ENCODE peak calls at places on chromosome 4, in four cellular contexts. Z is naive thymus-derived CD8-positive, alpha-beta T cell; I is activated CD4-positive, alpha-beta T cell treated with anti-CD3 and anti-CD28 coated beads, Interleukin-2, amount 50 U/mL, for 1 hour; F is NCI-H345. C is an unnamed sample.

GRCh38 chr4:13162886-13163285 is 321.3 kb downstream of the RAB28 start:
- DNase-seq in Z (no peak), I (no peak), F (peak), C (no peak)

GRCh38 chr4:154565704-154566103 is 2.9 kb downstream of the FGB start:
- DNase-seq in Z (no peak), I (no peak), F (no peak), C (no peak)

GRCh38 chr4:2671267-2671895 is 84.8 kb downstream of the TNIP2 start:
- DNase-seq in Z (no peak), I (no peak), F (no peak), C (no peak)

GRCh38 chr4:158769175-158769831 is 477 bp downstream of the FNIP2 start:
- DNase-seq in Z (peak), I (peak), F (no peak), C (peak)

GRCh38 chr4:53622739-53623151 is 31.5 kb upstream of the LNX1 start:
- DNase-seq in Z (no peak), I (no peak), F (no peak), C (no peak)

GRCh38 chr4:5772528-5773270 is 61.7 kb downstream of the EVC start:
- DNase-seq in Z (no peak), I (no peak), F (peak), C (no peak)

GRCh38 chr4:83252782-83253405 is 31.7 kb downstream of the COQ2 start:
- DNase-seq in Z (peak), I (peak), F (peak), C (peak)

GRCh38 chr4:57078685-57079521 is 31.3 kb downstream of the IGFBP7 start:
- DNase-seq in Z (no peak), I (no peak), F (peak), C (no peak)

GRCh38 chr4:16225996-16226815 is at the start of gene TAPT1:
- DNase-seq in Z (peak), I (peak), F (peak), C (peak)

GRCh38 chr4:53049528-53049927 is 187.4 kb downstream of the RASL11B start:
- DNase-seq in Z (no peak), I (no peak), F (no peak), C (no peak)

GRCh38 chr4:168796362-168797106 is 213.5 kb downstream of the CBR4 start:
- DNase-seq in Z (no peak), I (no peak), F (no peak), C (no peak)

GRCh38 chr4:45370370-45370769 is 644.0 kb upstream of the GNPDA2 start:
- DNase-seq in Z (no peak), I (no peak), F (no peak), C (no peak)

GRCh38 chr4:73922766-73923630 is 53.8 kb downstream of the CXCL1 start:
- DNase-seq in Z (no peak), I (no peak), F (no peak), C (no peak)

GRCh38 chr4:156778093-156778492 is 193.5 kb downstream of the PDGFC start:
- DNase-seq in Z (no peak), I (no peak), F (no peak), C (no peak)

GRCh38 chr4:169243808-169244207 is 26.9 kb downstream of the SH3RF1 start:
- DNase-seq in Z (no peak), I (no peak), F (no peak), C (no peak)